ENCODE peak calls at places on chromosomes 5 and 9, in ten cellular contexts. N is adrenal gland, V is uterus, H is dorsolateral prefrontal cortex, J is tibial artery, A is HCT116, B is heart right ventricle, R is psoas muscle, S is IMR-90, M is hepatocyte. D is an unnamed sample.

GRCh38 chr5:97131139-97131710 is 11.2 kb downstream of the LIX1 start:
- DNase-seq in N (no peak), V (no peak), H (no peak), J (no peak), A (no peak), B (no peak), R (no peak), S (peak), M (no peak), D (no peak)

GRCh38 chr9:87256973-87257372 is 240.7 kb upstream of the DAPK1 start:
- DNase-seq in N (no peak), V (no peak), H (no peak), J (no peak), A (no peak), B (no peak), R (no peak), S (peak), M (no peak), D (no peak)

GRCh38 chr5:107919361-107919760 is 248.6 kb upstream of the EFNA5 start:
- DNase-seq in N (no peak), V (no peak), H (no peak), J (no peak), A (no peak), B (no peak), R (no peak), S (no peak), M (no peak), D (no peak)

GRCh38 chr5:180305481-180305880 is 13.6 kb upstream of the MAPK9 start:
- DNase-seq in N (peak), V (no peak), H (no peak), J (no peak), A (no peak), B (no peak), R (no peak), S (no peak), M (no peak), D (no peak)

GRCh38 chr5:132001647-132002561 is 9.6 kb downstream of the ACSL6 start:
- DNase-seq in N (peak), V (no peak), H (no peak), J (no peak), A (peak), B (peak), R (peak), S (peak), M (peak), D (peak)

GRCh38 chr9:4334439-4334838 is 34.6 kb upstream of the GLIS3 start:
- DNase-seq in N (peak), V (peak), H (peak), J (peak), A (peak), B (peak), R (no peak), S (peak), M (peak), D (peak)

GRCh38 chr5:78797945-78798731 is 149.6 kb upstream of the LHFPL2 start:
- DNase-seq in N (no peak), V (no peak), H (no peak), J (no peak), A (no peak), B (no peak), R (no peak), S (no peak), M (no peak), D (no peak)

GRCh38 chr9:110125207-110125751 is 82.7 kb downstream of the C9orf152 start:
- DNase-seq in N (peak), V (peak), H (no peak), J (peak), A (no peak), B (peak), R (peak), S (peak), M (peak), D (peak)

GRCh38 chr9:107778666-107779065 is 289.1 kb upstream of the KLF4 start:
- DNase-seq in N (no peak), V (no peak), H (no peak), J (no peak), A (no peak), B (no peak), R (no peak), S (no peak), M (no peak), D (no peak)

GRCh38 chr5:124677376-124677998 is 69.0 kb downstream of the ZNF608 start:
- DNase-seq in N (peak), V (no peak), H (peak), J (no peak), A (no peak), B (peak), R (no peak), S (peak), M (no peak), D (no peak)

GRCh38 chr5:133581348-133581747 is 31.0 kb downstream of the FSTL4 start:
- DNase-seq in N (no peak), V (no peak), H (no peak), J (no peak), A (no peak), B (no peak), R (no peak), S (no peak), M (no peak), D (no peak)

GRCh38 chr5:171413153-171413910 is 6.1 kb upstream of the FGF18 start:
- DNase-seq in N (peak), V (no peak), H (no peak), J (no peak), A (no peak), B (no peak), R (no peak), S (no peak), M (no peak), D (peak)

GRCh38 chr5:53023969-53024368 is 34.8 kb downstream of the ITGA2 start:
- DNase-seq in N (peak), V (no peak), H (no peak), J (no peak), A (no peak), B (no peak), R (no peak), S (peak), M (no peak), D (no peak)

GRCh38 chr9:38038307-38039089 is 30.5 kb downstream of the SHB start:
- DNase-seq in N (no peak), V (no peak), H (no peak), J (no peak), A (no peak), B (no peak), R (no peak), S (no peak), M (no peak), D (no peak)

GRCh38 chr5:63860379-63860778 is 101.9 kb downstream of the HTR1A start:
- DNase-seq in N (no peak), V (no peak), H (no peak), J (no peak), A (no peak), B (no peak), R (no peak), S (no peak), M (no peak), D (no peak)

GRCh38 chr5:10384483-10384882 is 31.0 kb downstream of the MARCHF6 start:
- DNase-seq in N (no peak), V (no peak), H (no peak), J (no peak), A (no peak), B (no peak), R (no peak), S (peak), M (no peak), D (no peak)

GRCh38 chr5:148735301-148735700 is 81.0 kb upstream of the HTR4 start:
- DNase-seq in N (no peak), V (no peak), H (no peak), J (no peak), A (no peak), B (no peak), R (no peak), S (peak), M (no peak), D (no peak)

GRCh38 chr9:73541923-73542322 is 390.3 kb downstream of the ANXA1 start:
- DNase-seq in N (no peak), V (no peak), H (no peak), J (no peak), A (no peak), B (no peak), R (no peak), S (no peak), M (no peak), D (no peak)

GRCh38 chr5:157571357-157571827 is 4.2 kb downstream of the ADAM19 start:
- DNase-seq in N (no peak), V (no peak), H (peak), J (no peak), A (no peak), B (no peak), R (no peak), S (peak), M (peak), D (peak)

GRCh38 chr9:110189001-110189400 is 19.0 kb downstream of the C9orf152 start:
- DNase-seq in N (no peak), V (peak), H (peak), J (peak), A (no peak), B (no peak), R (no peak), S (peak), M (peak), D (no peak)

GRCh38 chr9:132059351-132059750 is 20.3 kb downstream of the MED27 start:
- DNase-seq in N (no peak), V (no peak), H (peak), J (no peak), A (no peak), B (no peak), R (no peak), S (no peak), M (no peak), D (no peak)

GRCh38 chr5:125848746-125849145 is 574.5 kb upstream of the GRAMD2B start:
- DNase-seq in N (no peak), V (no peak), H (no peak), J (no peak), A (no peak), B (no peak), R (no peak), S (no peak), M (no peak), D (no peak)

GRCh38 chr9:3980771-3981170 is 319.1 kb downstream of the GLIS3 start:
- DNase-seq in N (no peak), V (no peak), H (no peak), J (no peak), A (no peak), B (no peak), R (no peak), S (peak), M (no peak), D (no peak)

GRCh38 chr5:219492-219891 is 1.4 kb downstream of the SDHA start:
- DNase-seq in N (no peak), V (no peak), H (no peak), J (no peak), A (no peak), B (no peak), R (no peak), S (peak), M (no peak), D (peak)

GRCh38 chr5:147918101-147918500 is 11.8 kb upstream of the C5orf46 start:
- DNase-seq in N (no peak), V (no peak), H (no peak), J (no peak), A (no peak), B (no peak), R (no peak), S (peak), M (no peak), D (no peak)

GRCh38 chr9:137762414-137763061 is 115.0 kb upstream of the CACNA1B start:
- DNase-seq in N (no peak), V (no peak), H (no peak), J (no peak), A (no peak), B (no peak), R (peak), S (peak), M (no peak), D (no peak)

GRCh38 chr5:6419340-6419852 is 29.3 kb upstream of the UBE2QL1 start:
- DNase-seq in N (no peak), V (no peak), H (no peak), J (no peak), A (no peak), B (peak), R (no peak), S (no peak), M (no peak), D (no peak)

GRCh38 chr9:88680505-88681160 is 145.7 kb downstream of the NXNL2 start:
- DNase-seq in N (no peak), V (no peak), H (no peak), J (no peak), A (no peak), B (no peak), R (no peak), S (peak), M (no peak), D (no peak)
- H3K27ac ChIP-seq in N (no peak), V (no peak), H (no peak), J (no peak), A (no peak), B (no peak), R (no peak), S (no peak), M (no peak), D (no peak)

GRCh38 chr5:74866653-74867162 is 521 bp upstream of the FAM169A start:
- DNase-seq in N (no peak), V (no peak), H (no peak), J (no peak), A (no peak), B (no peak), R (no peak), S (no peak), M (peak), D (peak)
- H3K27ac ChIP-seq in N (no peak), V (no peak), H (peak), J (no peak), A (peak), B (peak), R (no peak), S (no peak), M (peak), D (no peak)

GRCh38 chr5:127863161-127863560 is 160.0 kb downstream of the CCDC192 start:
- DNase-seq in N (no peak), V (no peak), H (no peak), J (no peak), A (no peak), B (no peak), R (no peak), S (peak), M (no peak), D (no peak)
- H3K27ac ChIP-seq in N (peak), V (no peak), H (no peak), J (no peak), A (no peak), B (no peak), R (no peak), S (no peak), M (no peak), D (no peak)

GRCh38 chr5:141857226-141857625 is 21.0 kb downstream of the PCDH1 start:
- DNase-seq in N (no peak), V (no peak), H (no peak), J (no peak), A (no peak), B (no peak), R (no peak), S (no peak), M (no peak), D (no peak)

GRCh38 chr5:141853895-141854626 is 24.1 kb downstream of the PCDH1 start:
- DNase-seq in N (no peak), V (no peak), H (no peak), J (no peak), A (no peak), B (no peak), R (no peak), S (no peak), M (no peak), D (peak)

GRCh38 chr5:141858084-141858765 is 20.0 kb downstream of the PCDH1 start:
- DNase-seq in N (no peak), V (no peak), H (no peak), J (no peak), A (no peak), B (no peak), R (no peak), S (no peak), M (no peak), D (peak)

GRCh38 chr5:141855265-141856029 is 22.8 kb downstream of the PCDH1 start:
- DNase-seq in N (peak), V (peak), H (peak), J (peak), A (no peak), B (peak), R (no peak), S (no peak), M (no peak), D (peak)

GRCh38 chr5:141856030-141856790 is 22.0 kb downstream of the PCDH1 start:
- DNase-seq in N (no peak), V (no peak), H (no peak), J (no peak), A (no peak), B (no peak), R (no peak), S (no peak), M (no peak), D (no peak)
- H3K27ac ChIP-seq in N (no peak), V (no peak), H (no peak), J (peak), A (no peak), B (no peak), R (no peak), S (no peak), M (no peak), D (no peak)